ENCODE peak calls at places on chromosomes 6 and 20, in four cellular contexts. N is H9, Q is IMR-90, V is trophoblast cell. L is an unnamed sample.

GRCh38 chr6:42030585-42031506 is 19.5 kb upstream of the TAF8 start:
- DNase-seq in N (no peak), Q (no peak), V (no peak), L (peak)

GRCh38 chr20:32535953-32536823 is 48.9 kb downstream of the NOL4L start:
- DNase-seq in N (peak), Q (peak), V (no peak), L (no peak)

GRCh38 chr20:45487231-45487635 is 17.7 kb downstream of the WFDC2 start:
- DNase-seq in N (peak), Q (no peak), V (no peak), L (no peak)

GRCh38 chr6:148747145-148747492 is 289 bp downstream of the UST start:
- DNase-seq in N (no peak), Q (peak), V (no peak), L (peak)

GRCh38 chr6:157034433-157035230 is 257.5 kb downstream of the ARID1B start:
- DNase-seq in N (no peak), Q (peak), V (no peak), L (peak)

GRCh38 chr6:166342293-166343156 is at the start of gene SFT2D1:
- DNase-seq in N (peak), Q (peak), V (peak), L (peak)

GRCh38 chr20:44409132-44409600 is 53.7 kb downstream of the HNF4A start:
- DNase-seq in N (no peak), Q (peak), V (no peak), L (no peak)

GRCh38 chr20:32477594-32478512 is 107.3 kb downstream of the NOL4L start:
- DNase-seq in N (no peak), Q (no peak), V (no peak), L (peak)

GRCh38 chr6:158085261-158086053 is 82.6 kb downstream of the SERAC1 start:
- DNase-seq in N (no peak), Q (no peak), V (no peak), L (no peak)

GRCh38 chr6:158078320-158078719 is 89.7 kb downstream of the SERAC1 start:
- DNase-seq in N (no peak), Q (no peak), V (no peak), L (no peak)

GRCh38 chr6:158080849-158081656 is 87.0 kb downstream of the SERAC1 start:
- DNase-seq in N (no peak), Q (no peak), V (no peak), L (no peak)

GRCh38 chr6:158083687-158084325 is 84.3 kb downstream of the SERAC1 start:
- DNase-seq in N (no peak), Q (no peak), V (no peak), L (no peak)

GRCh38 chr6:158081657-158081935 is 86.5 kb downstream of the SERAC1 start:
- DNase-seq in N (no peak), Q (no peak), V (no peak), L (no peak)
- H3K27ac ChIP-seq in N (no peak), Q (no peak), V (no peak), L (no peak)

DNA sequence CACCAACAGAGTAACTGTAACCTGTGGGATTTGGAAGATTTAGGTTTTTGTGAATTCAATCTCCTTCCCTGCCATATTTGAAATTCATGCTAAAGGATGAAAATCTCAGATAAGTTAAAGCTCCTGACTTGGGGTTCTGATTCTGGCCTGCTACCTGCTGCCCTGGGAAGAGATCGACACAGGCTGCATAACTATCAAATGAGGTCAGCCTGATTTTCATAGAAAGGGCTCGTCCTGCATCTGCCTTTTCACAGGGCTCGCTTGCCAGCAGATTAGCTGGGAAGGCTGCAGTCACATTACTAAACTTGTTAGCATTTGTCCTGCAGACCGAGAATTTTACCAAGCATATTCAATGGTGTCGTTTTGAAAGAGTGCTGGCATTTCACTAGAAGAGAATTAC is 14.6 kb downstream of the GCLC start:
- DNase-seq in N (peak), Q (peak), V (no peak), L (peak)
- H2BK5ac ChIP-seq in N (no peak), Q (no peak), V (no peak), L (no peak)

GRCh38 chr6:117761610-117762009 is 86.3 kb downstream of the NUS1 start:
- DNase-seq in N (no peak), Q (no peak), V (no peak), L (no peak)
- H2AFZ ChIP-seq in N (no peak), Q (no peak), V (no peak), L (no peak)

GRCh38 chr20:50704514-50704913 is 13.2 kb upstream of the RIPOR3 start:
- DNase-seq in N (no peak), Q (no peak), V (no peak), L (no peak)
- H3K27ac ChIP-seq in N (no peak), Q (no peak), V (no peak), L (peak)

DNA sequence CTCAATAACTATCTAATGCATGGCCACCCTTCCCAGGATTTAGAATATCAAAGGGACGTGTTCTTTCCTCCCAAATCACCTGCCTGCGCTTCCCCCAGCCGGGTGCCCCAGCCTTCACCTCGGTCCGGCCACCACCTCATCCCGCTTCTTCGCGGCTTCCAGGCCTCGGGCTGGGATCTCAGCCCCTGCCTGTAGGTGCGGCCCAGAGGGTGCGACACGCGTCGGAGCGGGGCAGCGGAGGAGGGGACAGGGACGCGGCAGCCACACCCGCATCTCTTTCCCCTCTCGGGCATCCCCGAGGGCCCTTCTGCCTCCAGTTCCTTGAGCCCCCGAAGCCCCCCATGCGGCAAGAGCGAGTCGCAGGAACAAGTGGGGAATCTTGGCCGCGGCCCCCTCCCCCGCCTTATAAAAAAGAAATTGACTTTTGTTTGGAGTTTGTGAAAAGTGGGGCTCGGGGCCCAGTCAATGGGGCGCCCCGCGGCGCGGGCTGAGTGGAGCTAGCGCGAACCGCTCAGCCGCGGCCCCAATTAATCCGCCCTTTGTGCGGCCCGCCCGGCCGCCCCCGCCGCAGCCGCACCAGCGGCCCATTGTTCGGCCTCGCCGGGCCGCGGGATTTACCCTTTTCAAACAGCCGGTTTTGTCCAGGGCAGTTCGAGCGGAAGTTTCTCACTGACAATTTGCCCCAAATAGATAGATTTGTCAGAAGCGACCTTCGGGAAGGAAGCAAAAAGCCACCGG is 8.4 kb upstream of the NR2E1 start:
- DNase-seq in N (peak), Q (no peak), V (no peak), L (no peak)
- H2BK5ac ChIP-seq in N (no peak), Q (no peak), V (no peak), L (no peak)

GRCh38 chr6:36548401-36548743 is 1.1 kb upstream of the STK38 start:
- DNase-seq in N (no peak), Q (no peak), V (no peak), L (no peak)

GRCh38 chr6:36545767-36546663 is 1.3 kb downstream of the STK38 start:
- DNase-seq in N (no peak), Q (peak), V (peak), L (peak)

GRCh38 chr6:36547646-36548400 is 544 bp upstream of the STK38 start:
- DNase-seq in N (peak), Q (no peak), V (no peak), L (no peak)

GRCh38 chr6:36546958-36547645 is at the start of gene STK38:
- DNase-seq in N (peak), Q (peak), V (peak), L (peak)

GRCh38 chr6:36546664-36546957 is 668 bp downstream of the STK38 start:
- DNase-seq in N (no peak), Q (no peak), V (no peak), L (no peak)
- H2AFZ ChIP-seq in N (no peak), Q (peak), V (peak), L (peak)

GRCh38 chr6:10579803-10580202 is 58.7 kb downstream of the GCNT2 start:
- DNase-seq in N (no peak), Q (no peak), V (no peak), L (no peak)

GRCh38 chr6:10583509-10583908 is 62.4 kb downstream of the GCNT2 start:
- DNase-seq in N (no peak), Q (no peak), V (no peak), L (no peak)

GRCh38 chr6:10584607-10585006 is 63.5 kb downstream of the GCNT2 start:
- DNase-seq in N (no peak), Q (no peak), V (no peak), L (no peak)

GRCh38 chr6:10585232-10585887 is 64.2 kb downstream of the GCNT2 start:
- DNase-seq in N (peak), Q (no peak), V (no peak), L (peak)

GRCh38 chr6:10582774-10583508 is 61.8 kb downstream of the GCNT2 start:
- DNase-seq in N (peak), Q (no peak), V (no peak), L (no peak)
- H3K27ac ChIP-seq in N (peak), Q (no peak), V (peak), L (no peak)

DNA sequence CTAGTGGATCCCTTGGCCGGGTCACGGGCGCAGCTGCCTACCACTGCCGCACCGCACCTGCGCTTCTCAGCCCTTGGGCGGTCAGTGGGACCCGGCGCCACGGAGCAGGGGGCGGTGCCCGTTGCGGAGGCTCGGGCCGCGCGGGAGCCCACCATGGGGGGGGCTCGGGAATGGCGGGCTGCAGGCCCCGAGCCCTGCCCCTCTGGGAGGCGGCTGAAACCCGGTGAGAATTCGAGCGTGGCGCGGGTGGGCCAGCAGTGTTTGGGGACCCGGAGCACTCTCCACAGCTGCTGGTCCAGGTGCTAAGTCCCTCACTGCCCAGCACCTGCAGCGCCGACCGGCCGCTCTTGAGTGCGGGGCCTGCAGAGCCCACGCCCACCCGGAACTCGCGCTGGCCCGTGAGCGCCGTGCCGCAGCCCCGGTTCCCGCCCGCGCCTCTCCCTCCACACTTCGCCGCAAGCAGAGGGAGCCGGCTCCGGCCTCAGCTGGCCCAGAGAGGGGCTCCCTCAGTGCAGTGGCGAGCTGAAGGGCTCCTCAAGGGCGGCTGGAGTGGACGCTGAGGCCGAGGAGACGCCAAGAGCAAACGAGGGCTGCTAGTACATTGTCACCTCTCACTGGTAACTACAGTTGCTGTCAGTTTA is 120.5 kb upstream of the TMEM170B start:
- DNase-seq in N (peak), Q (no peak), V (no peak), L (no peak)
- H2BK5ac ChIP-seq in N (no peak), Q (no peak), V (peak), L (no peak)